ENCODE peak calls at places on chromosomes 1 and 21, in five cellular contexts. T, E, L, B and Z are unnamed samples. For H3K4me1 and H3K9me3, the result is how much of the 10 kb centered on the place peaks cover.

GRCh38 chr1:59360170-59360569 is 63.3 kb downstream of the FGGY start:
- DNase-seq in T (peak), E (no peak), L (no peak), B (no peak), Z (peak)

GRCh38 chr1:211698161-211699026 is 23.0 kb upstream of the NEK2 start:
- DNase-seq in T (no peak), E (peak), L (peak), B (peak), Z (no peak)

GRCh38 chr1:186925881-186926676 is 97.3 kb downstream of the PLA2G4A start:
- DNase-seq in T (no peak), E (no peak), L (no peak), B (no peak), Z (no peak)

GRCh38 chr1:4076346-4076745 is 176.3 kb upstream of the C1orf174 start:
- DNase-seq in T (no peak), E (no peak), L (no peak), B (no peak), Z (no peak)

GRCh38 chr1:21562896-21563295 is 53.7 kb downstream of the ALPL start:
- DNase-seq in T (no peak), E (no peak), L (no peak), B (no peak), Z (no peak)

GRCh38 chr1:110170726-110171125 is 20.4 kb downstream of the SLC6A17 start:
- DNase-seq in T (no peak), E (no peak), L (no peak), B (no peak), Z (no peak)

GRCh38 chr1:23759277-23759676 is 16.0 kb downstream of the ELOA start:
- DNase-seq in T (no peak), E (no peak), L (no peak), B (no peak), Z (no peak)

GRCh38 chr21:46066843-46067331 is 31.0 kb upstream of the COL6A2 start:
- DNase-seq in T (no peak), E (no peak), L (peak), B (peak), Z (no peak)

GRCh38 chr1:30525980-30526651 is 197.3 kb downstream of the MATN1 start:
- DNase-seq in T (no peak), E (no peak), L (no peak), B (peak), Z (peak)

GRCh38 chr1:47696911-47697441 is 259.1 kb downstream of the FOXD2 start:
- DNase-seq in T (no peak), E (no peak), L (no peak), B (no peak), Z (peak)

GRCh38 chr1:213719462-213719861 is 268.3 kb upstream of the PROX1 start:
- DNase-seq in T (no peak), E (no peak), L (no peak), B (no peak), Z (no peak)

GRCh38 chr1:154207262-154207661 is 1.1 kb upstream of the CFAP141 start:
- DNase-seq in T (no peak), E (no peak), L (no peak), B (no peak), Z (no peak)

GRCh38 chr21:8989883-8990325 is 1531.5 kb upstream of the TPTE start:
- DNase-seq in T (no peak), E (no peak), L (no peak), B (no peak), Z (no peak)

GRCh38 chr1:21099869-21100131 is 76.9 kb downstream of the EIF4G3 start:
- DNase-seq in T (no peak), E (no peak), L (no peak), B (no peak), Z (no peak)

GRCh38 chr1:95388041-95388440 is 154.0 kb downstream of the RWDD3 start:
- DNase-seq in T (no peak), E (no peak), L (no peak), B (no peak), Z (no peak)

GRCh38 chr1:64651841-64652240 is 93.0 kb upstream of the RAVER2 start:
- DNase-seq in T (no peak), E (no peak), L (no peak), B (no peak), Z (no peak)

GRCh38 chr21:42159560-42160110 is 59.3 kb upstream of the ABCG1 start:
- DNase-seq in T (no peak), E (no peak), L (no peak), B (no peak), Z (no peak)

GRCh38 chr1:6597777-6598131 is 4.9 kb downstream of the KLHL21 start:
- DNase-seq in T (no peak), E (no peak), L (no peak), B (no peak), Z (peak)

GRCh38 chr1:223142795-223143759 is at the start of gene TLR5:
- DNase-seq in T (no peak), E (peak), L (peak), B (peak), Z (peak)

GRCh38 chr1:6490181-6491075 is 1.0 kb downstream of the PLEKHG5 start:
- DNase-seq in T (no peak), E (peak), L (peak), B (peak), Z (no peak)

GRCh38 chr1:192575499-192576189 is at the start of gene RGS1:
- DNase-seq in T (no peak), E (peak), L (peak), B (no peak), Z (no peak)

GRCh38 chr1:116483481-116484309 is 87.1 kb downstream of the CD58 start:
- DNase-seq in T (no peak), E (no peak), L (no peak), B (no peak), Z (no peak)

GRCh38 chr21:35614412-35614901 is 445.9 kb downstream of the SETD4 start:
- DNase-seq in T (peak), E (no peak), L (no peak), B (no peak), Z (no peak)

GRCh38 chr1:93988634-93989350 is 79.6 kb upstream of the GCLM start:
- DNase-seq in T (no peak), E (no peak), L (no peak), B (no peak), Z (no peak)

GRCh38 chr1:21907079-21907418 is 30.1 kb downstream of the HSPG2 start:
- DNase-seq in T (no peak), E (no peak), L (no peak), B (no peak), Z (no peak)

DNA sequence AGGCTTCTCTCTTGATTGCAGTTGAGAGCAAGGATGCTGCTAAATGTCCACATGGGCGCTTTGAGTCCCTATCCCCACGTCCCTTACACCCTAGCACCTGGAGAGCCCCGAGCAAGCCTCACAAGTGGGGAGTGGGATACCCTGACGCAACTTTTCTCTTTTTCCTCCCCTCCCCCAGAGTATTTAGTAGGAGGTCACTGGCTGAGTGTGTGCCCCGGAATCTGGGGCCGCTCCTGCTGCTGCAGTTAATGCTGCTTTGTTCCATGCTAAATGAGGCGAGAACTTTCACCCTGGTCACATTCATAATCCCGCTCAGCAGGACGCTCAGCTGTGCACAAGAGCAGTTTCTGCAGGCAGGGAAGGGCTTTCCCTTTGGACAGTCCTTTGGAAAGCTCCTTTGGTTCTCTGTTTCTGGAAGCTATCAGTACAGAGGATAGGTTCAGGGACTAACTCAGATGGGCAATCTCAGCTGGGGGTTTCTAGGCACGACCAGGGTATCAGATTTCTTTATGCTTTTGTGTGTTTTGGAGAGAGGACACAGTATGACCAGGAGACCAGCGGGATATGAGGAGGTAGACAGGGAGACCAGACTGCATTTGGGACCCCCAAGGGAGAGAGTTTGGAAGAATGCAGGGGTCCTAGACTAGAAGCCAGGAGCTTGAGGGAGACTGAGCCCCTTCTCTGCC is 75.9 kb downstream of the NOS1AP start:
- DNase-seq in T (no peak), E (no peak), L (no peak), B (no peak), Z (no peak)
- H3K27ac ChIP-seq in T (no peak), E (no peak), L (no peak), B (no peak), Z (no peak)

DNA sequence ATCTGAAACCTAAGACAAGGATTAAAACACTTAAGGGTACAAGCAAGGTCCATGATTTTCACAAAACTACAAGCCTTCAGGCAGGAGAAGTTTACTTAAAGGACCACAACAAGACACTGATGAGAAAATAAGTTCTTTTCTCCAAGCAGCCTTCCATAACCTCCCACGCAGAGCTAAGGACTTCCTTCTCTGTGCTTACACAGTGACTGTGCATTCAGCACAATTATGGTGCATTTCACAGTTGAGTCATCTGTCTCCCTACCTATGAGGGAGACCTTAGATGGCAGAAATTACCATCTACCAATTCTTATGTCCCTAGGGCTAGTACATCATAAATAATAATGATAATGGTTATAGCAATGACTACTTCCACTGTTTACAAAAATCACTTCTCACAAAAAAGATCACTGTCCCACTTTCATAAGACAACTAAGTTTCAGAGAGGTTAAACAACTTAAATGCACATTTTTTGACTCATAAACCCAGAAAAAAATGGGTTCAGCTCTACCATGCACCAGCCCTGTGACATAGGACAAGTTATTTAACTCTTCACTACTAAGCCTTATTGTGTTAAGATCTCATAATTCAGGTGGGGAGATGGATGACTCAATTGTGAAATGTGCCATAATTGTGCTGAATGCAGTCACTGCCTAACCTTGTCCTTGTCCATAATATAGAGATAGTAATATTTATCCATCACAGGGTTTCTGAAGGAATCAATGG is 45.3 kb downstream of the TARBP1 start:
- DNase-seq in T (no peak), E (no peak), L (no peak), B (no peak), Z (no peak)
- H3K4me1 ChIP-seq in T (under half), E (under half), L (under half), B (under half), Z (under half)

GRCh38 chr1:2962061-2962460 is 59.2 kb upstream of the ACTRT2 start:
- DNase-seq in T (no peak), E (no peak), L (peak), B (no peak), Z (no peak)
- H3K9me3 ChIP-seq in T (under half), E (under half), L (under half), B (under half), Z (under half)

GRCh38 chr1:228305721-228306152 is 97.9 kb downstream of the OBSCN start:
- DNase-seq in T (no peak), E (no peak), L (peak), B (no peak), Z (no peak)
- H3K27ac ChIP-seq in T (no peak), E (no peak), L (no peak), B (no peak), Z (peak)